ENCODE peak calls at places on chromosomes 3 and 15, in seven cellular contexts. Z, L, F, G, W, M and V are unnamed samples.

GRCh38 chr3:168973897-168974296 is 689.6 kb downstream of the MECOM start:
- DNase-seq in Z (no peak), L (no peak), F (no peak), G (no peak), W (no peak), M (no peak), V (peak)

GRCh38 chr3:173354124-173354523 is 43.4 kb upstream of the NLGN1 start:
- DNase-seq in Z (no peak), L (no peak), F (no peak), G (no peak), W (no peak), M (no peak), V (no peak)

GRCh38 chr3:146511402-146512134 is 32.8 kb downstream of the PLSCR1 start:
- DNase-seq in Z (no peak), L (no peak), F (no peak), G (no peak), W (peak), M (no peak), V (no peak)

GRCh38 chr3:71444028-71444860 is 139.3 kb downstream of the FOXP1 start:
- DNase-seq in Z (peak), L (peak), F (peak), G (peak), W (peak), M (peak), V (peak)

GRCh38 chr15:78059110-78059839 is 18.2 kb downstream of the TBC1D2B start:
- DNase-seq in Z (no peak), L (peak), F (peak), G (no peak), W (no peak), M (no peak), V (peak)

GRCh38 chr15:65278480-65278879 is 8.2 kb downstream of the PARP16 start:
- DNase-seq in Z (no peak), L (no peak), F (no peak), G (no peak), W (no peak), M (no peak), V (no peak)

GRCh38 chr3:122688996-122689395 is 8.4 kb downstream of the PARP14 start:
- DNase-seq in Z (no peak), L (no peak), F (no peak), G (no peak), W (no peak), M (no peak), V (no peak)

GRCh38 chr15:99729920-99730319 is 3.3 kb downstream of the LYSMD4 start:
- DNase-seq in Z (peak), L (no peak), F (peak), G (no peak), W (peak), M (no peak), V (peak)

GRCh38 chr3:123414958-123415792 is 33.7 kb downstream of the ADCY5 start:
- DNase-seq in Z (no peak), L (no peak), F (no peak), G (no peak), W (peak), M (no peak), V (no peak)

GRCh38 chr3:16066545-16066944 is 107.9 kb upstream of the GALNT15 start:
- DNase-seq in Z (no peak), L (no peak), F (no peak), G (no peak), W (no peak), M (no peak), V (no peak)

GRCh38 chr15:75050283-75050682 is 26.9 kb downstream of the PPCDC start:
- DNase-seq in Z (no peak), L (no peak), F (no peak), G (no peak), W (no peak), M (no peak), V (no peak)

GRCh38 chr3:15977089-15977488 is 179.3 kb upstream of the ANKRD28 start:
- DNase-seq in Z (no peak), L (no peak), F (no peak), G (no peak), W (no peak), M (no peak), V (no peak)